ENCODE peak calls at places on chromosomes 3 and 15, in seven cellular contexts. One of them, this sample, is unnamed.
A peak's percentile ranks its signal among the peaks of the same experiment; 100 is the strongest.

GRCh38 chr3:95899911-95900310 is 914.5 kb upstream of the EPHA6 start:
- DNase-seq in AG08396: no peak
- DNase-seq in GM13977: no peak
- DNase-seq in endothelial cell of umbilical vein: no peak
- DNase-seq in uterus: no peak
- DNase-seq in dorsolateral prefrontal cortex: no peak
- DNase-seq in activated CD4-positive, alpha-beta T cell treated with anti-CD3 and anti-CD28 coated beads, Interleukin-2, amount 50 U/mL, for 48 hours: no peak
- DNase-seq in this sample: no peak

GRCh38 chr3:184645304-184645703 is 66.6 kb downstream of the MAGEF1 start:
- DNase-seq in dorsolateral prefrontal cortex: no peak
- DNase-seq in endothelial cell of umbilical vein: no peak
- DNase-seq in uterus: no peak
- DNase-seq in activated CD4-positive, alpha-beta T cell treated with anti-CD3 and anti-CD28 coated beads, Interleukin-2, amount 50 U/mL, for 48 hours: no peak
- DNase-seq in GM13977: no peak
- DNase-seq in AG08396: no peak
- DNase-seq in this sample: no peak

GRCh38 chr3:136336329-136337100 is 86.4 kb downstream of the PCCB start:
- DNase-seq in uterus: no peak
- DNase-seq in activated CD4-positive, alpha-beta T cell treated with anti-CD3 and anti-CD28 coated beads, Interleukin-2, amount 50 U/mL, for 48 hours: no peak
- DNase-seq in endothelial cell of umbilical vein: no peak
- DNase-seq in dorsolateral prefrontal cortex: no peak
- DNase-seq in AG08396: peak; percentile 57
- DNase-seq in GM13977: no peak
- DNase-seq in this sample: no peak

GRCh38 chr15:62832231-62832630 is 210.3 kb upstream of the TPM1 start:
- DNase-seq in GM13977: no peak
- DNase-seq in activated CD4-positive, alpha-beta T cell treated with anti-CD3 and anti-CD28 coated beads, Interleukin-2, amount 50 U/mL, for 48 hours: no peak
- DNase-seq in uterus: no peak
- DNase-seq in AG08396: no peak
- DNase-seq in dorsolateral prefrontal cortex: no peak
- DNase-seq in endothelial cell of umbilical vein: no peak
- DNase-seq in this sample: no peak

GRCh38 chr3:168341965-168342719 is 246.4 kb upstream of the GOLIM4 start:
- DNase-seq in AG08396: no peak
- DNase-seq in endothelial cell of umbilical vein: no peak
- DNase-seq in uterus: no peak
- DNase-seq in activated CD4-positive, alpha-beta T cell treated with anti-CD3 and anti-CD28 coated beads, Interleukin-2, amount 50 U/mL, for 48 hours: no peak
- DNase-seq in dorsolateral prefrontal cortex: no peak
- DNase-seq in GM13977: no peak
- DNase-seq in this sample: no peak

GRCh38 chr3:133881987-133882825 is 13.5 kb downstream of the RAB6B start:
- DNase-seq in uterus: no peak
- DNase-seq in GM13977: no peak
- DNase-seq in dorsolateral prefrontal cortex: no peak
- DNase-seq in AG08396: no peak
- DNase-seq in activated CD4-positive, alpha-beta T cell treated with anti-CD3 and anti-CD28 coated beads, Interleukin-2, amount 50 U/mL, for 48 hours: no peak
- DNase-seq in endothelial cell of umbilical vein: no peak
- DNase-seq in this sample: no peak

GRCh38 chr3:48467110-48467454 is 20.5 kb downstream of the ATRIP start:
- DNase-seq in GM13977: no peak
- DNase-seq in AG08396: no peak
- DNase-seq in activated CD4-positive, alpha-beta T cell treated with anti-CD3 and anti-CD28 coated beads, Interleukin-2, amount 50 U/mL, for 48 hours: no peak
- DNase-seq in uterus: no peak
- DNase-seq in endothelial cell of umbilical vein: no peak
- DNase-seq in dorsolateral prefrontal cortex: no peak
- DNase-seq in this sample: no peak

GRCh38 chr3:154792828-154793227 is 287.3 kb upstream of the MME start:
- DNase-seq in GM13977: no peak
- DNase-seq in dorsolateral prefrontal cortex: no peak
- DNase-seq in endothelial cell of umbilical vein: no peak
- DNase-seq in AG08396: no peak
- DNase-seq in activated CD4-positive, alpha-beta T cell treated with anti-CD3 and anti-CD28 coated beads, Interleukin-2, amount 50 U/mL, for 48 hours: no peak
- DNase-seq in uterus: no peak
- DNase-seq in this sample: no peak

GRCh38 chr3:124701687-124702086 is 28.6 kb upstream of the UMPS start:
- DNase-seq in endothelial cell of umbilical vein: peak; percentile 6
- DNase-seq in dorsolateral prefrontal cortex: no peak
- DNase-seq in AG08396: peak; percentile 54
- DNase-seq in activated CD4-positive, alpha-beta T cell treated with anti-CD3 and anti-CD28 coated beads, Interleukin-2, amount 50 U/mL, for 48 hours: no peak
- DNase-seq in uterus: no peak
- DNase-seq in GM13977: no peak
- DNase-seq in this sample: no peak

GRCh38 chr3:151264611-151265010 is 13.7 kb downstream of the P2RY14 start:
- DNase-seq in GM13977: no peak
- DNase-seq in AG08396: no peak
- DNase-seq in uterus: no peak
- DNase-seq in endothelial cell of umbilical vein: no peak
- DNase-seq in activated CD4-positive, alpha-beta T cell treated with anti-CD3 and anti-CD28 coated beads, Interleukin-2, amount 50 U/mL, for 48 hours: no peak
- DNase-seq in dorsolateral prefrontal cortex: no peak
- DNase-seq in this sample: no peak

GRCh38 chr3:138479355-138479964 is 45.0 kb downstream of the ESYT3 start:
- DNase-seq in dorsolateral prefrontal cortex: no peak
- DNase-seq in GM13977: peak; percentile 69
- DNase-seq in uterus: no peak
- DNase-seq in activated CD4-positive, alpha-beta T cell treated with anti-CD3 and anti-CD28 coated beads, Interleukin-2, amount 50 U/mL, for 48 hours: peak; percentile 21
- DNase-seq in AG08396: peak; percentile 70
- DNase-seq in endothelial cell of umbilical vein: peak; percentile 55
- DNase-seq in this sample: no peak

This sample was measured in GM06990.